ENCODE peak calls at places on chromosomes 1 and 21, in four cellular contexts. Y is HepG2, P is GM12878, X is K562. F is an unnamed sample.

GRCh38 chr1:235019456-235019855 is 109.2 kb downstream of the TOMM20 start:
- DNase-seq in Y (no peak), P (no peak), X (no peak), F (no peak)

GRCh38 chr21:41429305-41429704 is 3.3 kb downstream of the MX1 start:
- DNase-seq in P (no peak), X (no peak), Y (no peak), F (no peak)

GRCh38 chr1:235336903-235337302 is 8.5 kb downstream of the GGPS1 start:
- DNase-seq in P (no peak), X (no peak), Y (no peak), F (no peak)

GRCh38 chr1:12503709-12504108 is 114.3 kb downstream of the DHRS3 start:
- DNase-seq in P (no peak), X (no peak), Y (no peak), F (no peak)

GRCh38 chr1:204177133-204177532 is 11.0 kb upstream of the REN start:
- DNase-seq in P (no peak), X (peak; percentile 75), Y (no peak), F (no peak)

GRCh38 chr1:87131809-87132663 is 196.6 kb upstream of the LMO4 start:
- DNase-seq in X (peak; percentile 83), P (no peak), Y (peak; percentile 47), F (peak; percentile 95)

GRCh38 chr1:119808972-119809550 is 2.2 kb downstream of the REG4 start:
- DNase-seq in P (peak; percentile 11), X (peak; percentile 68), Y (peak; percentile 47), F (peak; percentile 86)

GRCh38 chr1:239126881-239127280 is 259.5 kb upstream of the CHRM3 start:
- DNase-seq in P (no peak), Y (no peak), X (no peak), F (no peak)

GRCh38 chr1:98315309-98315708 is 346.2 kb upstream of the SNX7 start:
- DNase-seq in P (no peak), X (no peak), Y (no peak), F (no peak)

GRCh38 chr21:45367402-45368351 is 37.3 kb upstream of the COL18A1 start:
- DNase-seq in Y (peak; percentile 60), X (no peak), P (no peak), F (no peak)

GRCh38 chr21:36126166-36126565 is 8.7 kb upstream of the CBR3 start:
- DNase-seq in Y (no peak), P (no peak), X (no peak), F (no peak)

GRCh38 chr1:207888647-207889046 is 22.3 kb downstream of the CD34 start:
- DNase-seq in P (no peak), Y (no peak), X (no peak), F (no peak)

GRCh38 chr1:38076038-38076437 is 29.4 kb upstream of the POU3F1 start:
- DNase-seq in P (no peak), Y (no peak), X (peak; percentile 64), F (peak; percentile 51)
- TF ChIP-seq FOXM1 in P (no peak), Y (no peak), X (no peak), F (no peak)

GRCh38 chr1:16971330-16972209 is 8.8 kb downstream of the MFAP2 start:
- DNase-seq in P (no peak), Y (no peak), X (no peak), F (no peak)
- TF ChIP-seq BHLHE40 in P (no peak), Y (no peak), X (no peak), F (no peak)

GRCh38 chr1:77400781-77401180 is 119.0 kb downstream of the AK5 start:
- DNase-seq in X (no peak), P (no peak), Y (no peak), F (no peak)
- TF ChIP-seq FOXM1 in X (no peak), P (no peak), Y (no peak), F (no peak)

GRCh38 chr1:185341196-185341781 is 24.2 kb upstream of the IVNS1ABP start:
- DNase-seq in X (no peak), P (no peak), Y (no peak), F (no peak)

GRCh38 chr1:185342672-185343259 is 25.7 kb upstream of the IVNS1ABP start:
- DNase-seq in X (no peak), Y (peak; percentile 73), P (no peak), F (no peak)

GRCh38 chr1:185342017-185342416 is 25.0 kb upstream of the IVNS1ABP start:
- DNase-seq in P (no peak), X (no peak), Y (no peak), F (no peak)

GRCh38 chr1:185338719-185339622 is 21.9 kb upstream of the IVNS1ABP start:
- DNase-seq in X (no peak), P (peak; percentile 86), Y (no peak), F (no peak)

DNA sequence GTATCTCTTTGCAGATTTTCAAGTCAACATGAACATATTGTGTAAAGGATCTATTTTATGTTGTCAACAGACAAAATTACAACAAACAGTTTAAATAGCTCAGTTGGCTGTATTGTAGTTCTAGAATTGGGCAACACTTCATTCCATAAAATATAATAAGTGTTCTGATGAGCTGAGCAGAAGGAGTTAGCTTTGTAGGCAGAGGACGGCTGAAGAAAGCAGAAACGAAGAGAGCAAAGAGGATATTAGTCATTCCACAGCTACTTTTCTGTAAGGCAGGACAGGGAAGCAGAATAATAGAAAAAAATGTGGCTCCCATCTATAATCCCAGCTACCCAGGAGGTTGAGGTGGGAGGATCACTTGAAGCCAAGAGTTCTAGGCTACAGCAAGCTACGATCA is 20.2 kb upstream of the IVNS1ABP start:
- DNase-seq in X (no peak), P (no peak), Y (no peak), F (no peak)
- TF ChIP-seq BHLHE40 in X (no peak), P (no peak), Y (no peak), F (no peak)

GRCh38 chr1:224780736-224781135 is 148.7 kb upstream of the DNAH14 start:
- DNase-seq in Y (no peak), P (no peak), X (no peak), F (no peak)

GRCh38 chr1:224784606-224785328 is 144.7 kb upstream of the DNAH14 start:
- DNase-seq in P (no peak), Y (no peak), X (no peak), F (no peak)

GRCh38 chr1:224781800-224782199 is 147.7 kb upstream of the DNAH14 start:
- DNase-seq in X (no peak), Y (peak; percentile 55), P (no peak), F (no peak)

GRCh38 chr1:224782601-224783000 is 146.9 kb upstream of the DNAH14 start:
- DNase-seq in X (no peak), P (no peak), Y (no peak), F (no peak)

GRCh38 chr1:224783006-224783651 is 146.3 kb upstream of the DNAH14 start:
- DNase-seq in P (peak; percentile 72), Y (peak; percentile 10), X (no peak), F (no peak)
- TF ChIP-seq FOXM1 in P (peak; percentile 21), Y (no peak), X (no peak), F (no peak)

DNA sequence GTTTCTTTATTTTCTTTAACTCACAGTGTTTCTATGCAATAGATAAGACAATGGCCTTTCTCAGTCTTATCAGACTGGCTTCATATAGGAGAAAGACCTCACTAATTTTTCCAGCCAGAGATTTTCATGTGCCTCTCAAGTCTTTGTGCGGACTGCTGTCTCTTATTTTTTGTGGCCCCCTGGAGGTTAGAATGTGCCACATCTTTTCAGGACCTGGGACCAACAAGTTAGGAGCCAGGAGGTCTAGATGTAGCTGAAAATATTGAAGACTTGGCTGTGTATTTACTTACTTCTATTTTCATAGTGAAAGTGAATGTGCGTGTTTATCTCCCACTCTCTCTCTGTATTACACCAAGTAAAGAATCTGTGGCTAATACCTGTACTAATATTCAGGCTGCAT is 42.1 kb upstream of the CFHR3 start:
- DNase-seq in P (no peak), X (no peak), Y (peak; percentile 18), F (peak; percentile 13)
- TF ChIP-seq BHLHE40 in P (no peak), X (no peak), Y (no peak), F (no peak)

GRCh38 chr1:167522246-167522645 is 3.9 kb upstream of the CD247 start:
- DNase-seq in P (no peak), X (no peak), Y (no peak), F (no peak)

GRCh38 chr1:167526659-167527383 is 8.5 kb upstream of the CD247 start:
- DNase-seq in P (no peak), Y (no peak), X (no peak), F (no peak)

GRCh38 chr1:167520711-167521206 is 2.4 kb upstream of the CD247 start:
- DNase-seq in X (no peak), P (no peak), Y (no peak), F (no peak)

GRCh38 chr1:167528057-167528705 is 9.9 kb upstream of the CD247 start:
- DNase-seq in Y (no peak), P (no peak), X (no peak), F (no peak)

GRCh38 chr1:167524651-167525050 is 6.3 kb upstream of the CD247 start:
- DNase-seq in Y (peak; percentile 45), P (no peak), X (no peak), F (no peak)
- TF ChIP-seq FOXM1 in Y (no peak), P (no peak), X (no peak), F (no peak)